ENCODE peak calls at places on chromosomes 2 and 18, in eight cellular contexts. H, N, A, F, T, D, E and O are unnamed samples. For H3K27me3, the result is how much of the 10 kb centered on the place peaks cover.

GRCh38 chr2:116450990-116451389 is 1363.5 kb upstream of the DDX18 start:
- DNase-seq in H (no peak), E (peak), D (no peak), T (no peak), F (no peak), A (no peak), N (no peak), O (no peak)

GRCh38 chr2:85838641-85839040 is 50.1 kb downstream of the ST3GAL5 start:
- DNase-seq in A (no peak), T (no peak), N (peak), D (no peak), F (no peak), H (no peak), E (no peak), O (no peak)

GRCh38 chr2:47403829-47404228 is 873 bp downstream of the MSH2 start:
- DNase-seq in A (no peak), E (peak), D (no peak), N (no peak), H (no peak), T (no peak), F (peak), O (no peak)

GRCh38 chr18:8361941-8362471 is 247.2 kb upstream of the RAB12 start:
- DNase-seq in F (no peak), H (no peak), N (no peak), T (no peak), E (no peak), A (no peak), D (no peak), O (no peak)

GRCh38 chr2:124572953-124573634 is 548.0 kb downstream of the CNTNAP5 start:
- DNase-seq in N (no peak), A (no peak), H (no peak), F (no peak), E (peak), D (no peak), T (no peak), O (no peak)

GRCh38 chr18:39596891-39597290 is 2031.3 kb upstream of the CELF4 start:
- DNase-seq in H (no peak), N (no peak), F (no peak), E (peak), T (no peak), A (no peak), D (no peak), O (no peak)

GRCh38 chr2:235201796-235202195 is 250.0 kb downstream of the SH3BP4 start:
- DNase-seq in A (no peak), D (no peak), N (no peak), H (no peak), E (peak), F (no peak), T (no peak), O (no peak)

GRCh38 chr2:117862459-117862858 is 48.0 kb downstream of the DDX18 start:
- DNase-seq in F (no peak), T (no peak), H (no peak), D (no peak), N (no peak), E (no peak), A (no peak), O (no peak)

GRCh38 chr2:18599509-18600254 is 10.3 kb upstream of the NT5C1B start:
- DNase-seq in A (peak), F (no peak), T (no peak), H (no peak), E (no peak), D (no peak), N (no peak), O (no peak)

GRCh38 chr2:241846406-241846805 is 12.3 kb downstream of the PDCD1 start:
- DNase-seq in F (no peak), E (no peak), H (no peak), D (no peak), T (peak), N (no peak), A (no peak), O (peak)

GRCh38 chr2:170928036-170928823 is 823 bp upstream of the GORASP2 start:
- DNase-seq in A (no peak), T (no peak), H (no peak), E (peak), N (no peak), F (peak), D (no peak), O (no peak)

GRCh38 chr2:113185643-113186315 is 12.0 kb downstream of the PSD4 start:
- DNase-seq in D (no peak), F (no peak), H (no peak), N (no peak), E (no peak), A (no peak), T (peak), O (no peak)

GRCh38 chr18:26406854-26407517 is 141.4 kb downstream of the KCTD1 start:
- DNase-seq in D (no peak), T (no peak), H (no peak), E (no peak), A (no peak), N (no peak), F (no peak), O (no peak)

GRCh38 chr2:19769513-19769912 is 132.3 kb downstream of the TTC32 start:
- DNase-seq in T (no peak), A (no peak), H (no peak), N (no peak), F (no peak), D (no peak), E (no peak), O (no peak)

GRCh38 chr2:101895039-101895438 is 96.7 kb upstream of the IL1R2 start:
- DNase-seq in A (no peak), T (no peak), H (no peak), E (no peak), D (no peak), N (no peak), F (no peak), O (no peak)

GRCh38 chr2:15243762-15244161 is 317.4 kb downstream of the NBAS start:
- DNase-seq in D (no peak), T (no peak), E (peak), F (peak), A (no peak), H (no peak), N (no peak), O (no peak)

GRCh38 chr2:216918088-216918680 is 58.3 kb upstream of the TNP1 start:
- DNase-seq in F (no peak), N (no peak), D (peak), T (no peak), A (peak), H (no peak), E (no peak), O (peak)

GRCh38 chr2:25032094-25032493 is 9.8 kb upstream of the EFR3B start:
- DNase-seq in N (no peak), H (no peak), F (no peak), A (no peak), E (peak), T (no peak), D (no peak), O (no peak)

GRCh38 chr18:5640939-5641338 is 97.1 kb upstream of the EPB41L3 start:
- DNase-seq in H (no peak), N (no peak), T (no peak), D (no peak), F (no peak), E (no peak), A (no peak), O (no peak)

GRCh38 chr2:9811679-9812511 is 31.4 kb upstream of the TAF1B start:
- DNase-seq in D (no peak), T (no peak), E (no peak), H (no peak), A (no peak), F (no peak), N (no peak), O (no peak)

GRCh38 chr2:197453914-197454398 is 604 bp downstream of the COQ10B start:
- DNase-seq in F (peak), E (no peak), D (peak), A (peak), H (no peak), N (peak), T (no peak), O (peak)

GRCh38 chr2:84786601-84787000 is 94.3 kb downstream of the TRABD2A start:
- DNase-seq in N (no peak), T (no peak), F (no peak), E (no peak), D (no peak), H (no peak), A (no peak), O (no peak)

GRCh38 chr2:230922951-230923717 is 1.9 kb downstream of the GPR55 start:
- DNase-seq in T (no peak), F (no peak), D (no peak), A (no peak), H (no peak), E (no peak), N (no peak), O (no peak)

GRCh38 chr2:96084006-96084857 is 32.1 kb downstream of the ADRA2B start:
- DNase-seq in T (no peak), E (no peak), F (no peak), D (no peak), H (no peak), N (peak), A (no peak), O (no peak)

GRCh38 chr2:204795156-204795555 is 249.9 kb downstream of the PARD3B start:
- DNase-seq in T (no peak), H (no peak), D (no peak), F (no peak), E (no peak), A (no peak), N (no peak), O (no peak)

GRCh38 chr2:11716689-11717321 is 29.6 kb upstream of the LPIN1 start:
- DNase-seq in F (no peak), E (peak), D (no peak), T (no peak), N (no peak), H (no peak), A (no peak), O (no peak)

GRCh38 chr2:43035922-43036321 is 190.5 kb downstream of the ZFP36L2 start:
- DNase-seq in H (no peak), N (no peak), F (no peak), E (no peak), A (no peak), T (no peak), D (no peak), O (no peak)

GRCh38 chr2:118855451-118856279 is 8.2 kb upstream of the EN1 start:
- DNase-seq in A (no peak), N (peak), F (peak), D (peak), E (peak), T (peak), H (peak), O (peak)

GRCh38 chr2:101697794-101698418 is 399 bp downstream of the MAP4K4 start:
- DNase-seq in H (no peak), F (peak), A (no peak), E (peak), D (no peak), T (peak), N (no peak), O (peak)

GRCh38 chr2:170087394-170087793 is 90.6 kb upstream of the MYO3B start:
- DNase-seq in T (no peak), H (no peak), D (no peak), E (no peak), A (no peak), N (no peak), F (no peak), O (no peak)

GRCh38 chr18:46113751-46114150 is 9.6 kb downstream of the HAUS1 start:
- DNase-seq in T (no peak), H (no peak), F (no peak), A (no peak), N (no peak), D (no peak), E (no peak), O (no peak)
- H3K27me3 ChIP-seq in T (under half), H (under half), F (under half), A (under half), N (under half), D (under half), E (under half), O (under half)

DNA sequence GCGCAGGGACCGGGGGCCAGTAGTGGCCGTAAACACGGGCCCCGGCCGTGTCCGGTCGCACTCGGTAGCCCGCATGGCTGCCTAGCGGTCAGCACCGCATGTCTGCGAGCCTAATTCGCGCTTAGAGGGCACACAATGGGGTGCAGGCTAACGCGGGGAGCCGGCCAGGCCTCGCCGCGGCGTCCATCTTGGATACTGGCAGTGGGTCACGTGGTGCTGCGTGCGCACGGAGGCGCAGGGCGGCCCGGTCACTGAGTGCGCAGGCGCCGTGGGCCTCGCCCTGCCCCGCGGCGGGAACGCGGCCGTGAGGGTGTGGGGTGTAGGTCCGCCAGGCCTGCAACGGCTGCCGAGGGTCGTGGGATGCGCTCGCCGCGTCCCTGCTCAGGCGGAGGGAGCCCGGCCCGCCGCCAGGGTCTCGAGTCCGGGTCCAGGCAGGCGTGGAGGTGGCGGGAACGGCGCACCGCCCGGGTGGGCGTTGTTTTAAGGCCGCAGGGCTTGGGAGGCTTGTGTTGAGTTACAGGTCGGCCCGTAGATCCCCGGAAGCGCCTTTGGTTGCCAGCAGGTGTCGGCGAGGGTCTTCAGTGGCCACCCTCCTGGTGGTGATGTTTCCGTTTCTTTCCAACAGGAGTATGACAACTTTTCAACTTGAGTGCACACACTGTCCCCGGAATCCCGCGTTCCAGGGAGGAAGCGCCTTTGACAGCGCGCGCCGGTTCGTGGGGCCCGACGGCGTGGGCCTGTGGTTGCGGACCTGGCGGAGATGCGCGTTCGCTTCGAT is 819 bp upstream of the HDAC4 start:
- DNase-seq in D (peak), E (peak), H (peak), F (peak), T (peak), N (peak), A (peak), O (peak)
- TF ChIP-seq CTCF in D (no peak), E (peak), H (peak), F (no peak), T (no peak), N (no peak), A (no peak), O (peak)

GRCh38 chr2:239737144-239737463 is 288.0 kb downstream of the NDUFA10 start:
- DNase-seq in E (no peak), T (peak), A (no peak), F (no peak), D (no peak), N (no peak), H (no peak), O (no peak)

GRCh38 chr2:239736358-239737143 is 288.6 kb downstream of the NDUFA10 start:
- DNase-seq in D (no peak), A (no peak), N (no peak), E (no peak), T (peak), H (no peak), F (no peak), O (no peak)

GRCh38 chr2:239735131-239735828 is 289.9 kb downstream of the NDUFA10 start:
- DNase-seq in D (no peak), E (no peak), A (no peak), T (peak), N (no peak), F (peak), H (no peak), O (peak)

GRCh38 chr2:239734436-239735005 is 290.6 kb downstream of the NDUFA10 start:
- DNase-seq in E (no peak), A (no peak), H (no peak), D (no peak), N (no peak), F (no peak), T (peak), O (no peak)

DNA sequence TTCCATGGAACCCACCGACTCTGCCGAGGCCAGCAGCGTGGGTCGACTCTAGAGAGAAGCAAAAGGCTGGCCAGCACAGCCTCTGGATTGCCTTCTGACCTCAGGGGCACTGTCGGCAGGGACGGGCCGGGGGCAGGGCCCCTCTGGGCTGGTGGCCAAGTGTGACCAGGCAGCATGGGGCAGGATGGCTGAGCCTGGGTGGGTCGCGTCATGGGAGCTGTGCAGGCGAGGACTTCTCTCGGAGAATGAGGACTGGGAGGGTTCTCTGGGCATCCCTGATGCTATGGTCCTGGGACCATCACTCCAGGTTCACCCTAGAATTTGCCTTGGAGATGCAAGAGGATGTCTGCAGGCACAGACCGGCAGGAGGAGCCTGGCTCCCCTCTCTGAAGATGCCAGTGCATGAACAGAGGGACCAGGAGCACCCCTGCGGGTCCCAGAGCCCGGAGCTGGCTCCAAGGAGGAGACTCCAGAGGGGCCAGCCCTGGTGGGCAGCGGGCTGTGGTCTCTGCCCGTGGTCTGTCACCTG is 289.2 kb downstream of the NDUFA10 start:
- DNase-seq in D (no peak), T (peak), F (no peak), E (no peak), H (no peak), N (no peak), A (no peak), O (no peak)
- H3K27me3 ChIP-seq in D (under half), T (under half), F (under half), E (under half), H (under half), N (under half), A (under half), O (under half)

DNA sequence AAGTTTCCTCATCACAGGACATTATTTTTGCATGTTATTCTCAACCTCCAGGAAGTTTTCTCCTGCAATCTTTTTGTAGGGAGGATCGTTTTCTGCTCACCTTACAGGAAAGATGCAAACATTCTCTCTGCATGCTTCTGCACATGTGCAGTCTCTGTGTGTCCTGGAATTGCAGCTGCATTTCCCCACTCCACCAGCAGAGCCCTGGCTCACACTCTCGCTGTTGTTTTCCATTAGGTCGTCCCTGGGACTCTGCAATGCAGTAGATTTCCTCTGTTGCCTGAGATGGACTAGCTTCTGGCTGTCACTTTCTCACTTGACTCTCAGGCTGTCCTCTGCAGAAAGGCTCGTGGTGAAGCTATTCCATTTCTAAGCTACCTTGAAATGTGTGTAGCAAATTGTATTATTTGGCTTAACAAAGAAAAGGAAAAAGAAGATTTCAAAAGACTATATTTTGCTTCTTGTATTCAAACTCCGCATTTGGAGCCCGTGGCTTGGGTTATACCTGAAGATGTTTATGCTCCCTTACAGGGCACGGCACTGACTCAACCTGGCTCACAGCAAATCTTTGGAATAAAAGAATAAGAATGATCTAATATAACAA is 346.7 kb downstream of the RAD51AP2 start:
- DNase-seq in H (no peak), F (peak), A (no peak), T (no peak), E (peak), D (peak), N (no peak), O (peak)
- TF ChIP-seq CTCF in H (peak), F (peak), A (peak), T (peak), E (peak), D (peak), N (peak), O (peak)

DNA sequence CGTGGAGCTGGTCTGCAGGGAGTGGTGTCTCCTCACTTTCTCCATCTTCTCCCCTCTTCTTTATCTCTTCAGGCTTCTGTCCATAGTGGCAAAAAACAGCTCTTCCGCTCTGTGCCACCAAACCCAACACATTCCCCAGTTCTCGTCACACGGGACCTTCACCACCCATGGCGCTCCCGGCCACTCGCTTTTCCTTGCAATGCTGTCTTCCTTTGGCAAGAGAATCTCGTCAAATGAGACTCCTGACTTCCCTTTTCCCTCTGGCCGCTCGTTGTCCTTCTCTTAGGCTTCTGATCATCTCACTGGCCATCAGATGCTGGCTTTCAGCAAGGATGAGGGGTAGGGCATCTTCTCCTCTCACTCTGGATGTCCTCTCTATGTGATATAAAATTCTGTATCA is 72.9 kb downstream of the DCDC2C start:
- DNase-seq in H (no peak), T (no peak), N (no peak), E (no peak), F (no peak), D (no peak), A (no peak), O (no peak)
- H3K27me3 ChIP-seq in H (under half), T (under half), N (under half), E (under half), F (under half), D (under half), A (under half), O (half or more)

DNA sequence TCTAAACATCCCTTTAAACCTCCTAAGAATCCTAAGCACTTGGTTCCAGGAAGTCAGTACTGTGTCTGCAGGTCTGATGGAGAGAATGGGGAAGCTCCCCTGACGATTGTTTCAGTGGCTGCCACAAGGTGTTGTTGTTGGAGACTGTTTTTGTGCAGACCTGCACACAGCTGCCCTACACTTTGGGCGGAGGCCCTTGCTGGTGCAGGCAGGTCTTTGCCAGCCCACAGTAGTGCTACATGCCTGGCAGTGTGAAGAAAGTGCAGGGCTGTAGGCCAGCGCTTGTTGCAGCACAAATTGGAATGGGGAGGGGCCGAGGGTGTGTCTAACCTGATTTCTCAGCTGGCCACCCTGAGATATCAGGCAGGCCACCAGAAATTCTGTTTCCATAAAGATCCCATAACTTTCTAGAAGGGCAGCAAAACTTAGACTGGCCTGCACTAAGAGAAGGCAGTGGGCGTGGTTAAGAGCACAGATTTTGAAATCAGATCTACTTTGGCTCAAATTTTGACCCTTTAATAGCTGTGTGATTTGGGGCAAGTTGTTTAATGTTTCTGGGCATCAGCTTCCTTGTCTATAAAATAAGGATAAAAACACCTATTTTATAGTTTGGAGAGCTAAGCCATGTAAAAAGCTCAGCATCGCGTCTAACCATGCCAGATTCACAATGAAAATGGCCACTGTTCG is 83.7 kb upstream of the SLC1A4 start:
- DNase-seq in F (no peak), N (no peak), D (no peak), T (no peak), A (no peak), E (no peak), H (no peak), O (no peak)
- TF ChIP-seq CTCF in F (no peak), N (no peak), D (no peak), T (no peak), A (no peak), E (no peak), H (no peak), O (no peak)